ENCODE peak calls at places on chromosomes 3 and 15, in four cellular contexts. D is mesenchymal stem cell, N is cerebellar cortex, I is IMR-90. V is an unnamed sample.

GRCh38 chr3:39426321-39426720 is 19.8 kb downstream of the RPSA start:
- DNase-seq in I (no peak), D (no peak), N (no peak), V (no peak)

GRCh38 chr3:88150371-88150770 is 612 bp downstream of the C3orf38 start:
- DNase-seq in N (no peak), I (no peak), D (no peak), V (peak)

GRCh38 chr3:197878427-197878826 is 71.6 kb upstream of the RPL35A start:
- DNase-seq in I (no peak), D (no peak), N (no peak), V (peak)

GRCh38 chr3:105853801-105854432 is 14.9 kb downstream of the CBLB start:
- DNase-seq in D (no peak), I (no peak), N (no peak), V (no peak)

GRCh38 chr3:36932979-36933378 is 11.9 kb downstream of the TRANK1 start:
- DNase-seq in D (peak), N (no peak), I (peak), V (no peak)

GRCh38 chr3:189941679-189942078 is 179.0 kb downstream of the P3H2 start:
- DNase-seq in D (no peak), N (no peak), I (peak), V (no peak)

GRCh38 chr3:46378426-46378942 is 7.7 kb downstream of the CCR5 start:
- DNase-seq in D (peak), I (peak), N (peak), V (peak)

GRCh38 chr15:74783072-74783807 is 1.4 kb downstream of the CSK start:
- DNase-seq in N (no peak), I (peak), D (peak), V (no peak)

GRCh38 chr3:50503504-50503903 is at the start of gene CACNA2D2:
- DNase-seq in D (no peak), N (peak), I (no peak), V (peak)

GRCh38 chr15:61827131-61827530 is 233.1 kb downstream of the VPS13C start:
- DNase-seq in D (no peak), N (no peak), I (no peak), V (no peak)

GRCh38 chr15:50262533-50262932 is 3.0 kb downstream of the HDC start:
- DNase-seq in I (no peak), N (no peak), D (no peak), V (no peak)

GRCh38 chr15:88622605-88622975 is 1.4 kb downstream of the AEN start:
- DNase-seq in N (no peak), D (no peak), I (no peak), V (no peak)

GRCh38 chr3:105927720-105928119 is 58.9 kb upstream of the CBLB start:
- DNase-seq in I (no peak), D (no peak), N (no peak), V (no peak)

GRCh38 chr15:100602822-100603393 is 519 bp downstream of the ASB7 start:
- DNase-seq in N (peak), D (peak), I (peak), V (no peak)

V was measured in pons.